ENCODE peak calls at places on chromosomes 5 and 9, in four cellular contexts. A is H9, M is H1, J is mesendoderm. D is an unnamed sample.

GRCh38 chr9:131739988-131740648 is at the start of gene RAPGEF1:
- DNase-seq in A (peak; percentile 66), M (peak; percentile 95), J (peak; percentile 40), D (no peak)

GRCh38 chr5:111453747-111454146 is 58.6 kb downstream of the STARD4 start:
- DNase-seq in A (no peak), M (no peak), J (peak; percentile 14), D (peak; percentile 74)

GRCh38 chr5:159094745-159095144 is 5.0 kb downstream of the EBF1 start:
- DNase-seq in A (peak; percentile 47), M (no peak), J (peak; percentile 60), D (peak; percentile 69)

GRCh38 chr5:125536582-125536981 is 790.1 kb upstream of the ZNF608 start:
- DNase-seq in A (no peak), M (no peak), J (no peak), D (peak; percentile 27)

GRCh38 chr9:72721086-72721485 is 199.7 kb downstream of the TMC1 start:
- DNase-seq in A (no peak), M (no peak), J (peak; percentile 10), D (no peak)

GRCh38 chr5:81534481-81534840 is 140.5 kb upstream of the ACOT12 start:
- DNase-seq in A (no peak), M (no peak), J (no peak), D (peak; percentile 4)

GRCh38 chr5:61886214-61886613 is 419.8 kb upstream of the KIF2A start:
- DNase-seq in A (no peak), M (no peak), J (no peak), D (no peak)

GRCh38 chr5:67510204-67510603 is 313.6 kb upstream of the CD180 start:
- DNase-seq in A (no peak), M (no peak), J (no peak), D (no peak)

GRCh38 chr9:95012035-95012708 is 285.7 kb downstream of the AOPEP start:
- DNase-seq in A (no peak), M (no peak), J (no peak), D (no peak)

GRCh38 chr9:91727316-91727861 is 222.6 kb downstream of the ROR2 start:
- DNase-seq in A (peak; percentile 67), M (peak; percentile 61), J (peak; percentile 76), D (peak; percentile 56)

GRCh38 chr5:164555809-164556208 is 1050.4 kb downstream of the MAT2B start:
- DNase-seq in A (no peak), M (no peak), J (no peak), D (peak; percentile 24)

GRCh38 chr5:156526081-156527017 is 199.4 kb downstream of the SGCD start:
- DNase-seq in A (no peak), M (no peak), J (no peak), D (peak; percentile 74)

GRCh38 chr5:124504081-124504916 is 242.1 kb downstream of the ZNF608 start:
- DNase-seq in A (no peak), M (no peak), J (peak; percentile 55), D (peak; percentile 11)

GRCh38 chr5:40798856-40799210 is 659 bp upstream of the PRKAA1 start:
- DNase-seq in A (no peak), M (no peak), J (no peak), D (no peak)

GRCh38 chr9:9998491-9999287 is 614.1 kb downstream of the PTPRD start:
- DNase-seq in A (no peak), M (no peak), J (peak; percentile 95), D (no peak)

GRCh38 chr9:81687521-81688261 is 1.7 kb downstream of the TLE1 start:
- DNase-seq in A (peak; percentile 82), M (peak; percentile 85), J (peak; percentile 67), D (no peak)

GRCh38 chr5:36870399-36871040 is 6.0 kb upstream of the NIPBL start:
- DNase-seq in A (no peak), M (no peak), J (peak; percentile 81), D (peak; percentile 70)

GRCh38 chr5:163760498-163760897 is 255.1 kb downstream of the MAT2B start:
- DNase-seq in A (no peak), M (no peak), J (no peak), D (peak; percentile 99)

GRCh38 chr5:169190860-169191259 is 110.1 kb downstream of the SLIT3 start:
- DNase-seq in A (no peak), M (no peak), J (no peak), D (no peak)

GRCh38 chr5:73311291-73312110 is 137.1 kb downstream of the FOXD1 start:
- DNase-seq in A (peak; percentile 68), M (peak; percentile 71), J (peak; percentile 83), D (peak; percentile 92)

GRCh38 chr5:79743846-79744605 is 54.4 kb downstream of the CMYA5 start:
- DNase-seq in A (no peak), M (no peak), J (peak; percentile 65), D (peak; percentile 22)

GRCh38 chr5:10064546-10065215 is 185.0 kb downstream of the ATPSCKMT start:
- DNase-seq in A (no peak), M (no peak), J (no peak), D (no peak)

GRCh38 chr5:121628783-121629182 is 222.9 kb upstream of the FTMT start:
- DNase-seq in A (no peak), M (no peak), J (no peak), D (no peak)

GRCh38 chr9:4886698-4887097 is 94.0 kb downstream of the RCL1 start:
- DNase-seq in A (no peak), M (no peak), J (no peak), D (no peak)

GRCh38 chr9:72856985-72857631 is 95.7 kb downstream of the ALDH1A1 start:
- DNase-seq in A (no peak), M (no peak), J (peak; percentile 74), D (peak; percentile 56)

GRCh38 chr5:147576646-147577535 is 67.0 kb upstream of the DPYSL3 start:
- DNase-seq in A (peak; percentile 60), M (peak; percentile 91), J (peak; percentile 47), D (peak; percentile 29)

GRCh38 chr5:61575103-61575502 is 243.0 kb downstream of the ZSWIM6 start:
- DNase-seq in A (no peak), M (no peak), J (peak; percentile 13), D (peak; percentile 77)

GRCh38 chr9:103355000-103355399 is 359.9 kb downstream of the CYLC2 start:
- DNase-seq in A (no peak), M (no peak), J (no peak), D (no peak)

GRCh38 chr5:134507495-134507894 is 18.0 kb upstream of the JADE2 start:
- DNase-seq in A (no peak), M (no peak), J (no peak), D (no peak)

GRCh38 chr5:170273968-170274710 is 23.4 kb downstream of the LCP2 start:
- DNase-seq in A (peak; percentile 75), M (peak; percentile 66), J (peak; percentile 91), D (no peak)

GRCh38 chr5:69331528-69332445 is 814 bp downstream of the CCDC125 start:
- DNase-seq in A (no peak), M (peak; percentile 42), J (no peak), D (no peak)

GRCh38 chr9:87685431-87685830 is 40.5 kb upstream of the CTSL start:
- DNase-seq in A (peak; percentile 22), M (no peak), J (no peak), D (peak; percentile 67)

GRCh38 chr5:90547072-90547536 is 11.5 kb upstream of the ADGRV1 start:
- DNase-seq in A (no peak), M (no peak), J (no peak), D (no peak)

GRCh38 chr5:19835442-19835841 is 152.6 kb downstream of the CDH18 start:
- DNase-seq in A (no peak), M (no peak), J (no peak), D (no peak)

GRCh38 chr5:127700237-127700766 is 2.9 kb upstream of the CCDC192 start:
- DNase-seq in A (no peak), M (no peak), J (peak; percentile 33), D (no peak)

GRCh38 chr5:2748841-2749513 is 2.5 kb downstream of the IRX2 start:
- DNase-seq in A (no peak), M (no peak), J (no peak), D (no peak)
- H3K56ac ChIP-seq in A (no peak overlapping the region), M (no peak overlapping the region), J (no peak overlapping the region), D (no peak overlapping the region)

GRCh38 chr5:98514106-98514665 is 259.3 kb upstream of the RGMB start:
- DNase-seq in A (no peak), M (no peak), J (no peak), D (no peak)
- H3K56ac ChIP-seq in A (no peak overlapping the region), M (no peak overlapping the region), J (no peak overlapping the region), D (no peak overlapping the region)

DNA sequence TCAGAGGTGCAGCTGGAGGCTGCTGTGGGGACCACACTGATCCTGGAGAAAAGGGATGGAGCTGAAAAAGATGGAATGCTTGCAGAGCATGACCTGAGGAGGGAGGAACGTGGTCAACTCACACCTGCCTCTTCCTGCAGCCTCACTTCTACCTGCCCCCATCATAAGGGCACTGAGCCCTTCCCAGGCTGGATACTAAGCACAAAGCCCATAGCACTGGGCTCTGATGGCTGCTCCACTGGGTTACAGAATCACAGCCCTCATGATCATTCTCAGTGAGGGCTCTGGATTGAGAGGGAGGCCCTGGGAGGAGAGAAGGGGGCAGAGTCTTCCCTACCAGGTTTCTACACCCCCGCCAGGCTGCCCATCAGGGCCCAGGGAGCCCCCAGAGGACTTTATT is 5.9 kb upstream of the SLC6A7 start:
- DNase-seq in A (no peak), M (no peak), J (no peak), D (no peak)
- H3K56ac ChIP-seq in A (no peak overlapping the region), M (no peak overlapping the region), J (no peak overlapping the region), D (no peak overlapping the region)

GRCh38 chr5:32251864-32252458 is 60.8 kb downstream of the MTMR12 start:
- DNase-seq in A (no peak), M (no peak), J (no peak), D (no peak)
- H3K56ac ChIP-seq in A (no peak overlapping the region), M (no peak overlapping the region), J (no peak overlapping the region), D (no peak overlapping the region)

DNA sequence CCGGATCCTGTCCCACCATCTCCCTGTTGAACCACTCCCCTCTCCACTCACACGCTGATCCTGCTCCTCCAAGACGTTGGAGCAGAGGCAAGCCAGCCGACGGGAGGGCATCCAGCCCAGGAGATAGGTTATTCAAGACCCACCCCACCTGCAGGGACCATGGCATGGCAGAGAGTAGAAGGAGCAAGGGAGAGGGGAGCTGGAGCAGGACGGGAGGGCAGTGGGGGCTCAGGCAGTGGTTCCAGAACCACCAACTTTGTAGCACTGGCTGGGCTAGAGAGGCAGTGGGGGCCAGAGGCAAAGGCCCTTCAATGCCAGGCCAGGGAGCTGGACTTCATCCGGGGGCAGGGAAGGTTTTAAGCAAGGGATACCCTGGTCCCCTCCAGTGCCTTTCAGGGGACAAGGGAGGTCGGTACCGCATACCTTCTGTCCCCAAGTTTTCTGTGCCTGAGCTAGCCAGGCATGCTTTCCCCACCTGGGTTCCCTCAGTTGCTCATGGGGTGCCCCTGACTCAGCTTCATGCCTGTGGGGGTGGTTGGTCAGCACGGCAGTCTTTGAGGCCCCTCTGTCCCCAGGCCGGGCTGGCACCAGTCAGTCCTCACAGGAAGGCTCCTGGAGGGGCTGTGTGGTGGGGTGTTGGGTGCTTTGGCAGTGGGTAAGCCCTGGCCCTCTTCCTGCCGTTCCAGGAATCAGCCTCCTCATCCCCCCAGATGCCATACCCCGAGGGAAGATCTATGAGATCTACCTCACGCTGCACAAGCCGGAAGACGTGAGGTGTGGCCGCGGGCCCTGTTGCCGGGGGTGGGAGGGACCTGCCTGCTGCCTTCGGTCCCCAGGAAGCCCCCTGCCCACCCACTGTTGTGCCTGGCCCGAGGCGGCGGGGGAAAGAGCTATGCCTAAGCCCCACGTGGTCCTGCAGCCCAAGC is 22.4 kb downstream of the HK3 start:
- DNase-seq in A (no peak), M (no peak), J (no peak), D (no peak)
- H3K56ac ChIP-seq in A (no peak overlapping the region), M (no peak overlapping the region), J (no peak overlapping the region), D (no peak overlapping the region)

DNA sequence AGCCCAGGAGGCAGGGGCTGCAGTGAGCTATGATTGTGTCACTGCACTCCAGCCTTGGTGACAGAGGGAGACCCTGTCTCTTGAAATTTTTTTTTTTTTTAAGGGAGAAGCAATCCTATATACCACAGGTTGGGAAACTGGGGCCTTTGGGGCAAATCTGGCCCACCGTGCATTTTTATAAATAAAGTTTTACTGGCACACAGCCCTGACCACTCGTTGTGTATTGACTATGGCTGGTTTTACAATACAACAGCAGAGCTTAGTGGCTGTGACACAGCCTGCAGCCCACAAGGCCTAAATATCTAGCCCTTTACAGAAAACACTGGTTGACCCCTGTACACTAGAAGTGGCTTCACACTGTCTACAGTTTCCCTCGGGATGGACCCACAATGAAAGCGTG is 58.0 kb downstream of the SECISBP2 start:
- DNase-seq in A (no peak), M (no peak), J (no peak), D (no peak)
- H3K56ac ChIP-seq in A (no peak overlapping the region), M (no peak overlapping the region), J (no peak overlapping the region), D (no peak overlapping the region)

D was measured in IMR-90.